ENCODE peak calls at places on chromosomes 7 and 10, in six cellular contexts. Q, H, T, J, O and C are unnamed samples.

GRCh38 chr10:60286436-60287023 is 103.1 kb downstream of the ANK3 start:
- DNase-seq in O (no peak), J (no peak), H (no peak), T (no peak), Q (no peak), C (no peak)

GRCh38 chr7:158186406-158186805 is 401.2 kb downstream of the PTPRN2 start:
- DNase-seq in T (no peak), Q (no peak), H (no peak), O (no peak), J (no peak), C (no peak)

GRCh38 chr10:88725798-88726197 is 19.7 kb downstream of the LIPK start:
- DNase-seq in T (no peak), O (no peak), Q (no peak), J (no peak), H (no peak), C (no peak)

GRCh38 chr10:132548106-132548823 is 10.7 kb downstream of the INPP5A start:
- DNase-seq in H (no peak), J (no peak), Q (no peak), O (no peak), T (no peak), C (no peak)

GRCh38 chr10:92387289-92387940 is 96.4 kb downstream of the MARCHF5 start:
- DNase-seq in J (no peak), O (no peak), T (peak), Q (no peak), H (peak), C (peak)

GRCh38 chr7:116259821-116260440 is 49.6 kb downstream of the TES start:
- DNase-seq in T (peak), Q (no peak), O (no peak), J (no peak), H (no peak), C (no peak)

GRCh38 chr10:28302012-28302667 is 724 bp downstream of the MPP7 start:
- DNase-seq in Q (peak), H (no peak), O (no peak), T (peak), J (no peak), C (peak)

GRCh38 chr10:47182934-47183725 is 116.9 kb upstream of the GDF10 start:
- DNase-seq in H (no peak), Q (no peak), O (no peak), T (no peak), J (no peak), C (no peak)